ENCODE peak calls at places on chromosomes 11 and 22, in five cellular contexts. I is SK-N-SH, U is HepG2, T is K562, K is GM12878. L is an unnamed sample.

GRCh38 chr22:39448205-39449054 is 8.4 kb upstream of the MGAT3 start:
- DNase-seq in T (peak), K (no peak), U (no peak), I (no peak), L (no peak)

GRCh38 chr11:125069796-125070195 is 6.7 kb downstream of the SLC37A2 start:
- DNase-seq in I (no peak), T (no peak), K (no peak), U (no peak), L (peak)

GRCh38 chr11:76660533-76661305 is 9.8 kb downstream of the LRRC32 start:
- DNase-seq in I (no peak), T (no peak), U (no peak), K (no peak), L (no peak)

GRCh38 chr11:62402226-62402625 is 16.6 kb upstream of the SCGB1A1 start:
- DNase-seq in K (no peak), U (no peak), T (no peak), I (no peak), L (no peak)

GRCh38 chr11:123560001-123560400 is 94.4 kb downstream of the SCN3B start:
- DNase-seq in K (no peak), T (no peak), U (no peak), I (peak), L (peak)

GRCh38 chr11:19816817-19817216 is 104.2 kb downstream of the NAV2 start:
- DNase-seq in K (no peak), U (no peak), T (no peak), I (no peak), L (no peak)

GRCh38 chr11:23564370-23564769 is 704.1 kb upstream of the CCDC179 start:
- DNase-seq in T (no peak), K (no peak), U (no peak), I (no peak), L (no peak)

GRCh38 chr22:41910599-41911291 is 4.1 kb downstream of the SHISA8 start:
- DNase-seq in K (no peak), U (no peak), T (no peak), I (peak), L (no peak)

GRCh38 chr11:2929880-2930704 is 872 bp upstream of the PHLDA2 start:
- DNase-seq in U (peak), I (peak), T (peak), K (peak), L (peak)

GRCh38 chr11:34411786-34412185 is 26.9 kb upstream of the CAT start:
- DNase-seq in I (no peak), U (no peak), K (no peak), T (no peak), L (no peak)

GRCh38 chr11:3671334-3672254 is at the start of gene CHRNA10:
- DNase-seq in K (no peak), T (no peak), U (no peak), I (no peak), L (no peak)

DNA sequence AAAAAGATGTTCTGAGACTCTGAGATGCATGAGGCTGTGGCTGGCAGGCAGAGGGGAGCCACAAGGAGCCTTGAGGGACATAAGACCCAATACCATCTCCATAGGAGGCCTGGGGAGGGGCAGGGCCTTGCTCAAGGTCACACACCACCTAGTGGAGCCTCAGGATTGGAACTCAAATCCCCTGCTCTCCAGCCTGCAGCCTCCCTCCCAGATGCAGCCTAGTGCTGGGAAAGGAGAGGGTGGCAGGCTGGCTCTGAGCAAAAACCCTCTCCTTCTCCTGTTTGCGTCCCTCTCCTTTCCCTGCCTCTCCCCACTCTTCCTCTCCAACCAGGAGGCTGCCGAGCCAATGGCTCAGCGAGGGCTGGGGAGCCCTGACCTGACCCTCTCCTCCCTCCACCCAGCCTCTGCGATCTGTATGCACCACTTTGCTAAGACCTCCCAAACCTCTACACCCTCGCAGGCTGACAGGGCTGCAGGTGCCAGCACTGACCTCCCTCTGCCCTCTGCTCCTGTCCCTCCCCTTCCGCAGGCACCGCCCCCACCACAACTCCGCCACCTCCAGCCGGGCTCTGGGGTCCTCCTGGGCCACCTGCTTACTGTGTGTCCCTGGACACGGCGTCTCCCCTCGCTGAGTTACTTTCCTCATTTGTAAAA is 14.7 kb downstream of the IGLL1 start:
- DNase-seq in I (peak), K (no peak), T (peak), U (no peak), L (no peak)
- TF ChIP-seq USF2 in I (no peak), K (no peak), T (no peak), U (no peak), L (no peak)

DNA sequence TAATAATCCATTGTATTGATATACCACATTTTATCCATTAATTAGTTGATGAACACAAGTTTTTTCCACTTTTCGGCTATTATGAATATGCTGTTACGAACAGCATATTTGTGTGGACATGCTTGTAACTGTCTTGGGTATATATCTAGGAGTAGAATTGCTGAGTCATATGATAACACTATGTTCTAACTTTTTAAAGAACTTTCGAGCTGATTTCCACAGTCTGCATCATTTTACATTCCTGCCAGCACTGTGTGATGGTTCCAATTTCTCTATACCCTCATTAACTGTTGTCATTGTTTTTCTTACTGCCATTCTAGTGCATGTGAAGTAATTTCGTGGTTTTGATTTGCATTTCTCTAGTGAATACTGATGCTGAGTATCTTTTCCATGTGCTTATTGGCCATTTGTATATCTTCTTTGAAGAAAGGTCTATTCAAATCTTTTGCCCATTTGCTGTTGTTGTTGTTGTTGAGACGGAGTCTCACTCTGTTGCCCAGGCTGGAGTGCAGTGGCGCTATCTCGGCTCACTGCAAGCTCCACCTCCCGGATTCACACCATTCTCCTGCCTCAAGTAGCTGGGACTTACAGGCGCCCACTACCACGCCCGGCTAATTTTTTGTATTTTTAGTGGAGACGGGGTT is 7.4 kb upstream of the RCE1 start:
- DNase-seq in T (no peak), K (no peak), I (no peak), U (no peak), L (peak)
- TF ChIP-seq MXI1 in T (no peak), K (no peak), I (no peak), U (no peak), L (no peak)

GRCh38 chr11:114179234-114179941 is 116.8 kb upstream of the NNMT start:
- DNase-seq in U (no peak), I (no peak), T (peak), K (no peak), L (no peak)
- TF ChIP-seq USF2 in U (no peak), I (no peak), T (no peak), K (no peak), L (no peak)

DNA sequence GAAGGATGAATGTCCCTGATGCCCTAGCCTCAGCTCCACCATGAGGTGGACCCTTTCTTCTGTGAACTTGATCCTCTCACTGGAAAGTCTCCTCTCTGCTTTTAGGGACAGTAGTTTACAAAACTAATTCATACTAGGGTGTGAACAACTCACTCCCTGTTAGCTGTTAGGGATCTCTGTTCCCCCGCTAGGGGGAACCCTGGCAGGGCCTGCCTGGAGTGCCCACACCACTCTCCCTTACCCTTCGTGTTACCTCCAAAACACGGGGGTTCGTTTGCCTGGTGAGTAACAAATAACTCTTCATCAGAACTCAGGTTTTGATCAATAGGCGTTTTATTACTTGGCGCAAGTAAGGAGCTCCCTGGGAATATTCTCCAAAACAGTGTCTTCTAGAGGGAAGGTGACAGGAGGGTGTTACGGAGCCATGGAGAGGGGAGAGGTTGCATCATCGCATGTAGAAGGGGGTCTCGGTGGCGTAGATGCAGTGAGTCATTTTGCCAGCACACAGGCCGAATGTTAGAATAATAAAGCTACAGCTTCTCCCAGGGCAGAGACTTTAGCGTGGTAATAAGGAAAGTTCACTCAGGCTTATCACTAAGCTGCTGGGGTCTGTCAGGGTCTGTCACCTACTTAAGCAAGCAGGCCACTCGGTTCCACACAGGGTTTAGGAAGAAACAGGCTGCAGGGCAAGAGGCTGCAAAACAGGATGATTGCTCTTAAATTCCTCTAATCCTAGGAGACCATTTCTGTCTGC is 45.8 kb downstream of the C11orf96 start:
- DNase-seq in I (no peak), U (no peak), T (peak), K (no peak), L (peak)
- TF ChIP-seq MXI1 in I (no peak), U (no peak), T (no peak), K (no peak), L (no peak)

GRCh38 chr11:89405629-89406028 is 85.5 kb downstream of the NOX4 start:
- DNase-seq in T (no peak), U (no peak), I (no peak), K (no peak), L (no peak)
- TF ChIP-seq USF2 in T (no peak), U (no peak), I (no peak), K (no peak), L (no peak)

GRCh38 chr11:85663080-85663729 is 1.7 kb downstream of the CREBZF start:
- DNase-seq in T (no peak), I (no peak), U (no peak), K (no peak), L (no peak)
- TF ChIP-seq MXI1 in T (no peak), I (no peak), U (no peak), K (no peak), L (no peak)